ENCODE peak calls at places on chromosomes 5 and 9, in four cellular contexts. One of them, this sample, is unnamed.

GRCh38 chr9:137264067-137264466 is 8.9 kb downstream of the NELFB start:
- DNase-seq in HepG2: no peak
- DNase-seq in GM12878: no peak
- DNase-seq in K562: no peak
- DNase-seq in this sample: no peak

GRCh38 chr5:149995385-149996085 is 4.9 kb downstream of the TIGD6 start:
- DNase-seq in HepG2: no peak
- DNase-seq in GM12878: no peak
- DNase-seq in K562: no peak
- DNase-seq in this sample: no peak

GRCh38 chr9:129177443-129177790 is 644 bp downstream of the IER5L start:
- DNase-seq in HepG2: no peak
- DNase-seq in GM12878: no peak
- DNase-seq in K562: peak; percentile 55
- DNase-seq in this sample: no peak

GRCh38 chr9:8268216-8268878 is 468.8 kb upstream of the DMAC1 start:
- DNase-seq in HepG2: no peak
- DNase-seq in GM12878: no peak
- DNase-seq in K562: no peak
- DNase-seq in this sample: no peak

GRCh38 chr9:35696520-35697215 is 6.9 kb upstream of the TPM2 start:
- DNase-seq in HepG2: peak; percentile 59
- DNase-seq in GM12878: no peak
- DNase-seq in K562: peak; percentile 59
- DNase-seq in this sample: peak; percentile 80

GRCh38 chr5:15366676-15367391 is 133.1 kb upstream of the FBXL7 start:
- DNase-seq in HepG2: no peak
- DNase-seq in GM12878: no peak
- DNase-seq in K562: no peak
- DNase-seq in this sample: no peak

GRCh38 chr5:65290677-65291076 is 191.0 kb downstream of the ADAMTS6 start:
- DNase-seq in HepG2: no peak
- DNase-seq in GM12878: no peak
- DNase-seq in K562: no peak
- DNase-seq in this sample: no peak

GRCh38 chr5:9715891-9716335 is 85.8 kb upstream of the TAS2R1 start:
- DNase-seq in HepG2: no peak
- DNase-seq in GM12878: no peak
- DNase-seq in K562: no peak
- DNase-seq in this sample: no peak

GRCh38 chr9:72156586-72156985 is 7.3 kb downstream of the GDA start:
- DNase-seq in HepG2: no peak
- DNase-seq in GM12878: no peak
- DNase-seq in K562: no peak
- DNase-seq in this sample: no peak

GRCh38 chr9:133075925-133076324 is 14.1 kb downstream of the CEL start:
- DNase-seq in HepG2: peak; percentile 14
- DNase-seq in GM12878: no peak
- DNase-seq in K562: no peak
- DNase-seq in this sample: no peak

GRCh38 chr9:78316151-78316892 is 19.4 kb downstream of the PSAT1 start:
- DNase-seq in HepG2: no peak
- DNase-seq in GM12878: no peak
- DNase-seq in K562: no peak
- DNase-seq in this sample: no peak

GRCh38 chr5:170813231-170813630 is 29.7 kb downstream of the GABRP start:
- DNase-seq in HepG2: no peak
- DNase-seq in GM12878: no peak
- DNase-seq in K562: no peak
- DNase-seq in this sample: no peak

GRCh38 chr9:136230773-136231172 is 14.8 kb downstream of the QSOX2 start:
- DNase-seq in HepG2: no peak
- DNase-seq in GM12878: no peak
- DNase-seq in K562: no peak
- DNase-seq in this sample: no peak

GRCh38 chr5:172585114-172585513 is 55.9 kb upstream of the NEURL1B start:
- DNase-seq in HepG2: no peak
- DNase-seq in GM12878: no peak
- DNase-seq in K562: no peak
- DNase-seq in this sample: no peak

GRCh38 chr9:130448035-130448624 is 3.4 kb downstream of the ASS1 start:
- DNase-seq in HepG2: no peak
- DNase-seq in GM12878: no peak
- DNase-seq in K562: no peak
- DNase-seq in this sample: no peak

GRCh38 chr9:89743576-89744254 is 138.9 kb downstream of the GADD45G start:
- DNase-seq in HepG2: no peak
- DNase-seq in GM12878: peak; percentile 71
- DNase-seq in K562: no peak
- DNase-seq in this sample: no peak

GRCh38 chr5:176474476-176474875 is 26.3 kb downstream of the FAF2 start:
- DNase-seq in HepG2: no peak
- DNase-seq in GM12878: no peak
- DNase-seq in K562: no peak
- DNase-seq in this sample: no peak

GRCh38 chr5:145800181-145800580 is 35.0 kb downstream of the PRELID2 start:
- DNase-seq in HepG2: no peak
- DNase-seq in GM12878: no peak
- DNase-seq in K562: no peak
- DNase-seq in this sample: no peak

GRCh38 chr9:25602366-25603044 is 75.7 kb downstream of the TUSC1 start:
- DNase-seq in HepG2: no peak
- DNase-seq in GM12878: no peak
- DNase-seq in K562: no peak
- DNase-seq in this sample: no peak

GRCh38 chr9:96604005-96604320 is 15.7 kb downstream of the CDC14B start:
- DNase-seq in HepG2: no peak
- DNase-seq in GM12878: no peak
- DNase-seq in K562: no peak
- DNase-seq in this sample: no peak

GRCh38 chr9:82223442-82223841 is 234.9 kb downstream of the SPATA31D1 start:
- DNase-seq in HepG2: no peak
- DNase-seq in GM12878: no peak
- DNase-seq in K562: no peak
- DNase-seq in this sample: no peak

GRCh38 chr5:42881416-42882109 is 69.9 kb upstream of the SELENOP start:
- DNase-seq in HepG2: no peak
- DNase-seq in GM12878: no peak
- DNase-seq in K562: no peak
- DNase-seq in this sample: no peak

GRCh38 chr9:8679405-8679951 is 879.9 kb upstream of the DMAC1 start:
- DNase-seq in HepG2: no peak
- DNase-seq in GM12878: no peak
- DNase-seq in K562: no peak
- DNase-seq in this sample: no peak

GRCh38 chr9:69745716-69746538 is 13.9 kb downstream of the PTAR1 start:
- DNase-seq in HepG2: peak; percentile 14
- DNase-seq in GM12878: no peak
- DNase-seq in K562: no peak
- DNase-seq in this sample: no peak

GRCh38 chr5:81924467-81924866 is 47.4 kb upstream of the ATG10 start:
- DNase-seq in HepG2: no peak
- DNase-seq in GM12878: no peak
- DNase-seq in K562: no peak
- DNase-seq in this sample: no peak

GRCh38 chr5:159049844-159050318 is 49.8 kb downstream of the EBF1 start:
- DNase-seq in HepG2: no peak
- DNase-seq in GM12878: no peak
- DNase-seq in K562: no peak
- DNase-seq in this sample: peak; percentile 10

DNA sequence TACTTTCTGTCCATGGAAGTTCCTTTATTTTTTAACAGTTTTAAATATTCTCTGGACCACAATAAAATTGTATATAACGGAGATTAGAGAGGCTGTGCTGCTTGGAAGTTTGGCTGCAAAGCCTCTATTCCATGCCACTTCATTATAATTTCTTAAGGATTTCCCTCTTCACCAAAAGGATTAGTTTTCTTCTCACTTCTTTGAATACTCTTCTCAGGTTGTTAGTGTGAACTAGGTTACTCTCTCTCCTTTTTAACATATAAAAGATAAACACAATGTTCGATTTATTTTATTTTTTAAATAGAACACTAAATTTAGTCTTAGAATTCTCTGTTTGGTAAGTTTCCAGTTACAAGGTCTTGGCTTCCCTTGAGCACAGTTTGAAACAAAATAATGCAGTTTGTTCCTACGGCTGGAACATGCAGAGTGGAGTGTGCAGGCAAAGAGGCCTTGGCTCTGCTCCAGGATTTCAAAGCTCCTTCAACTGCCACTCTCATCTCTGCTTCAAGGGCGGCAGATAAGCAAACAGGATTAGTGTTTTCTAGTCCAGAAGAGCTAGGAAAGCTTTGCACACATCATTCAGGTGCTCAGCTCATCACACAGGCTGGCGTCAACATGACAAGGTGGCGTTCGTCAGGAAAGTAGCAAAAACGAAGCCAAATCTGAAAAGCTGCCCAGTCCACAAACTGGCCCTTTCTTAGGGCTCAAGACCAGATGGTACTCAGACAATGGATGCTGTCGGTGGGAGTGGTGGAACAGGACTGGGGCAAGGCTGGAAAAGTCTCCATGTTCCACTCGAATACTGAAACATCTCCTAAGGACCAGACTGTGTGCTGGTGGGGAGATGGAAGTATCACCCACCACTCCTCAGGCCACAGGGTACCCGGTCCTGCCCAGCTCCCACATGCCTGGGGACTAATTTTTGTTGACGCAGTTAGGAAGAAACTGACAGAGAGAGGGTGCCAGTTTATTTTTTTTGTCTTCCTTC is 286.6 kb downstream of the CRB2 start:
- DNase-seq in HepG2: peak; percentile 72
- DNase-seq in GM12878: no peak
- DNase-seq in K562: no peak
- DNase-seq in this sample: no peak
- TF ChIP-seq POLR2AphosphoS2 in HepG2: no peak
- TF ChIP-seq POLR2AphosphoS2 in GM12878: no peak
- TF ChIP-seq POLR2AphosphoS2 in K562: no peak
- TF ChIP-seq POLR2AphosphoS2 in this sample: no peak

DNA sequence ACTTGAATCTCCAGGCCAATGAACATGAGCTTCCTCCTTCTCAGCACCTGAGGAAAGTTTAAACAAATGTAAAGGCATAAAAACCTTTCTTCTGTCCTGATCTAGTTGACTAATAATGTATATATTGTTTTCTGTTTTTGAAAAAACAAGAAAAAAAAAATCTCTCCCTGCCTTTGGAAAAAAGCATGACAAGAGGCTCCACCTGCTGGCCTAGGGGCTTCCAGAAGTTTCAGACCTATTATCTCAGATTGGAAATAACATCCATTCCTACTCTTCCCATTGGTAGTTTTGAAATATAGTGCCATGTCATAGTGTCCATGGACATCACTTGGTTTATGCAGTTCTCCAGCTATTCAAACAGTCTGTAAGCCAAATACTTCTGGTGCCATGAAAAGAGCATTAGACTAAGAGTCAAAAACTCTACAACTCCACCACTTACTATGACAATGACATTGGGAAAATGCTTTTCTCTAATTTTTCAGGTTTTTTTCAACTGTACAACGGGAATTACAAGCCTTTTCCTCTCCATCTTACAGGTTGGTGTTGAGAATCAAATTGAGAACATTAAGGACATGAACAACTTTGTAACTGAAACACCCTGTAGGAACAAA is 409.6 kb upstream of the MPDZ start:
- DNase-seq in HepG2: no peak
- DNase-seq in GM12878: no peak
- DNase-seq in K562: peak; percentile 8
- DNase-seq in this sample: peak; percentile 9
- TF ChIP-seq POLR2AphosphoS2 in HepG2: no peak
- TF ChIP-seq POLR2AphosphoS2 in GM12878: no peak
- TF ChIP-seq POLR2AphosphoS2 in K562: no peak
- TF ChIP-seq POLR2AphosphoS2 in this sample: no peak

GRCh38 chr9:38064842-38065368 is 4.1 kb downstream of the SHB start:
- DNase-seq in HepG2: no peak
- DNase-seq in GM12878: no peak
- DNase-seq in K562: no peak
- DNase-seq in this sample: no peak

GRCh38 chr9:38062106-38062497 is 6.9 kb downstream of the SHB start:
- DNase-seq in HepG2: no peak
- DNase-seq in GM12878: no peak
- DNase-seq in K562: no peak
- DNase-seq in this sample: no peak

GRCh38 chr9:38061326-38061947 is 7.6 kb downstream of the SHB start:
- DNase-seq in HepG2: no peak
- DNase-seq in GM12878: peak; percentile 65
- DNase-seq in K562: no peak
- DNase-seq in this sample: no peak

GRCh38 chr9:38062498-38063362 is 6.3 kb downstream of the SHB start:
- DNase-seq in HepG2: peak; percentile 87
- DNase-seq in GM12878: no peak
- DNase-seq in K562: peak; percentile 68
- DNase-seq in this sample: no peak

DNA sequence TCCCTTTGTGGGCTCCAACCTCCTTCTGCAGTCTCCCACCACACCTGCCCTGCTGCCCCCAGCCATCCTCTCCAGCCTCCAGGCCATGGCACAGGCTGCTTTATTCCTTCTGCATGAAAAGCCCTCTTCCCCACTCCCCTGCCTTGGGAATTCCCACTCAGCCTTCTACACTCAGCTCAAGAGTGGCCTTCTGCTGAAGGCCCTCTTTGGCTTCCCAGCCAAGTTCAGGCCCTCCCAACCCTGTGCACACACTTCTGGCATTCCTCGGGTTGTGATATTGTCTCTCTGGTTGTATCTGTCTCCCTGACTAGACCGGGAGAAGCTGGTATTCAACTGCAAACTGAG is 5.7 kb downstream of the SHB start:
- DNase-seq in HepG2: no peak
- DNase-seq in GM12878: no peak
- DNase-seq in K562: no peak
- DNase-seq in this sample: no peak
- TF ChIP-seq POLR2AphosphoS2 in HepG2: no peak
- TF ChIP-seq POLR2AphosphoS2 in GM12878: no peak
- TF ChIP-seq POLR2AphosphoS2 in K562: no peak
- TF ChIP-seq POLR2AphosphoS2 in this sample: no peak

DNA sequence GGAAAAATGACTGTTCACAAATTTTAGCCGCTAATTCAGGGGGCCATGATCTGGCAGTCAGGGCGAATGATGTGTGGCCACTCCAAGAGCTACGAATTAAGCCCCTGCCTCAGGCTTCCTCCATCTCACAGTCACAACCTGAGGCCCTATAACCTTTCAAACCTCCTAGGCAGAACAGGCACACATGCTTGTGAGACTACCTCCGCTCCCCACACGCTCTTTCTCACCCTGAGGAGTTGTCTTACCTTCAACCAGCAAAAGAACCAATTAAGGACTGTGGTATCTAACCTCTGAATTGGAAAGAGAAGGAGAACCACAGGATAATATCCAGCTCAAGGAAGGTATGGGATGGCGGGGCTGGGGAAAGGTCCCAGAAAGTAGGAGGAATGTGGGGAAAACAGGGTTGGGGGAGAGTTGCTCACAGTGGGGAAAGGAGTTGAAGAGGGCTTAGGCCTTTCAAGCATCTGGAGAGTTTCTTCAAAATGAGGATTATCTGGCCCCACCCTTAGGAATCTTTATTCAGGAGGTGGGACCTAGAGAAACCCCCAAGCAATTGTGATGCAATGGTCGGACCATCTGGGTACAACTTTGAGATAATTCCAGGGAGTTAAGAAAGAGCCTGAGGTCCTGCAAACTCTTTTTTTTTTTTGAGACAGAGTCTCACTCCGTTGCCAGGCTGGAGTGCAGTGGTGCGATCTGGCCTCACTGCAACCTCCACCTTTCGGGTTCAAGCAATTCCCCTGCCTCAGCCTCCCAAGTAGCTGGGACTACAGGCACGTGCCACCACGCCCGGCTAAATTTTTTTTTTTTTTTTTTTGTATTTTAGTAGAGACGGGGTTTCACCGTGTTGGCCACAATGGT is 5.5 kb downstream of the PCDH1 start:
- DNase-seq in HepG2: no peak
- DNase-seq in GM12878: no peak
- DNase-seq in K562: no peak
- DNase-seq in this sample: no peak
- TF ChIP-seq POLR2AphosphoS2 in HepG2: no peak
- TF ChIP-seq POLR2AphosphoS2 in GM12878: no peak
- TF ChIP-seq POLR2AphosphoS2 in K562: no peak
- TF ChIP-seq POLR2AphosphoS2 in this sample: no peak